ENCODE peak calls at places on chromosomes 4 and X, in four cellular contexts. A is endodermal cell, O is hepatic stellate cell, U is cardiac muscle cell. I is an unnamed sample.
A peak's percentile ranks its signal among the peaks of the same experiment; 100 is the strongest.

GRCh38 chrX:97089116-97089515 is 205.4 kb downstream of the RPA4 start:
- DNase-seq in A (no peak), U (no peak), O (no peak), I (no peak)

GRCh38 chr4:188620608-188621007 is 481.4 kb downstream of the TRIML1 start:
- DNase-seq in U (peak; percentile 21), A (no peak), O (no peak), I (no peak)

GRCh38 chr4:1252928-1253492 is 4.1 kb upstream of the CTBP1 start:
- DNase-seq in U (no peak), O (no peak), A (no peak), I (no peak)

GRCh38 chrX:72367524-72367923 is 61.8 kb upstream of the CITED1 start:
- DNase-seq in U (no peak), A (no peak), O (no peak), I (no peak)

GRCh38 chr4:9859774-9860173 is 78.3 kb downstream of the DRD5 start:
- DNase-seq in A (no peak), O (no peak), U (no peak), I (no peak)

GRCh38 chrX:136147320-136147901 is at the start of gene FHL1:
- DNase-seq in A (peak; percentile 69), O (no peak), U (peak; percentile 62), I (peak; percentile 63)

GRCh38 chrX:12978205-12979010 is 3.5 kb downstream of the TMSB4X start:
- DNase-seq in A (peak; percentile 91), U (no peak), O (no peak), I (peak; percentile 70)

GRCh38 chr4:10182446-10183424 is 66.1 kb upstream of the WDR1 start:
- DNase-seq in O (no peak), A (no peak), U (no peak), I (no peak)

GRCh38 chrX:66638591-66639500 is at the start of gene EDA2R:
- DNase-seq in O (peak; percentile 42), A (peak; percentile 83), U (peak; percentile 74), I (peak; percentile 5)

GRCh38 chrX:44431206-44431605 is 87.7 kb upstream of the EFHC2 start:
- DNase-seq in U (no peak), O (no peak), A (no peak), I (no peak)

GRCh38 chr4:152723236-152723635 is 43.4 kb upstream of the TMEM154 start:
- DNase-seq in O (no peak), A (no peak), U (no peak), I (no peak)

GRCh38 chrX:40721489-40722106 is 13.7 kb downstream of the MED14 start:
- DNase-seq in A (no peak), U (no peak), O (no peak), I (no peak)

GRCh38 chr4:106036334-106036733 is 141.1 kb downstream of the NPNT start:
- DNase-seq in O (no peak), U (no peak), A (no peak), I (no peak)

GRCh38 chr4:152016325-152016665 is 255.5 kb upstream of the GATB start:
- DNase-seq in U (no peak), A (no peak), O (no peak), I (no peak)

GRCh38 chr4:108047199-108047598 is 57.5 kb downstream of the HADH start:
- DNase-seq in O (no peak), A (no peak), U (no peak), I (no peak)

GRCh38 chr4:177159600-177159999 is 150.1 kb upstream of the NEIL3 start:
- DNase-seq in O (no peak), A (peak; percentile 53), U (no peak), I (no peak)

GRCh38 chr4:7978489-7978888 is 38.8 kb upstream of the AFAP1 start:
- DNase-seq in O (no peak), U (no peak), A (no peak), I (no peak)

I was measured in lung microvascular endothelial cell.